ENCODE peak calls at places on chromosomes 13 and 19, in four cellular contexts. Q is K562, D is H1, T is HepG2. J is an unnamed sample.

GRCh38 chr13:109479991-109480696 is 306.2 kb downstream of the IRS2 start:
- DNase-seq in Q (no peak), D (no peak), T (no peak), J (no peak)

GRCh38 chr19:43711751-43712355 is 4.0 kb upstream of the IRGC start:
- DNase-seq in Q (no peak), D (no peak), T (no peak), J (peak)

GRCh38 chr13:57629821-57630235 is 1.7 kb upstream of the PCDH17 start:
- DNase-seq in Q (no peak), D (peak), T (no peak), J (peak)

GRCh38 chr13:26254583-26255102 is 714 bp downstream of the CDK8 start:
- DNase-seq in Q (peak), D (peak), T (peak), J (peak)

GRCh38 chr13:76994281-76994680 is 2.4 kb downstream of the CLN5 start:
- DNase-seq in Q (no peak), D (no peak), T (no peak), J (no peak)

GRCh38 chr13:39039033-39039432 is 777 bp downstream of the NHLRC3 start:
- DNase-seq in Q (peak), D (no peak), T (peak), J (no peak)

GRCh38 chr19:47681388-47681787 is 31.8 kb upstream of the EHD2 start:
- DNase-seq in Q (no peak), D (no peak), T (no peak), J (no peak)

GRCh38 chr13:105914637-105915036 is 620.8 kb downstream of the EFNB2 start:
- DNase-seq in Q (no peak), D (no peak), T (no peak), J (no peak)

GRCh38 chr19:41563847-41564514 is 12.0 kb upstream of the CEACAM21 start:
- DNase-seq in Q (no peak), D (no peak), T (no peak), J (peak)

GRCh38 chr19:6802336-6803035 is 30.0 kb downstream of the VAV1 start:
- DNase-seq in Q (peak), D (no peak), T (no peak), J (peak)

GRCh38 chr13:72886272-72887062 is 104.5 kb downstream of the PIBF1 start:
- DNase-seq in Q (no peak), D (no peak), T (no peak), J (no peak)

GRCh38 chr13:51619614-51620013 is 35.4 kb downstream of the WDFY2 start:
- DNase-seq in Q (no peak), D (no peak), T (no peak), J (no peak)

GRCh38 chr13:43546821-43547220 is 240.0 kb downstream of the ENOX1 start:
- DNase-seq in Q (no peak), D (no peak), T (no peak), J (no peak)

GRCh38 chr19:33333615-33334014 is 31.3 kb upstream of the CEBPA start:
- DNase-seq in Q (no peak), D (no peak), T (peak), J (no peak)

GRCh38 chr13:110648155-110648819 is 32.9 kb downstream of the NAXD start:
- DNase-seq in Q (peak), D (peak), T (no peak), J (no peak)

DNA sequence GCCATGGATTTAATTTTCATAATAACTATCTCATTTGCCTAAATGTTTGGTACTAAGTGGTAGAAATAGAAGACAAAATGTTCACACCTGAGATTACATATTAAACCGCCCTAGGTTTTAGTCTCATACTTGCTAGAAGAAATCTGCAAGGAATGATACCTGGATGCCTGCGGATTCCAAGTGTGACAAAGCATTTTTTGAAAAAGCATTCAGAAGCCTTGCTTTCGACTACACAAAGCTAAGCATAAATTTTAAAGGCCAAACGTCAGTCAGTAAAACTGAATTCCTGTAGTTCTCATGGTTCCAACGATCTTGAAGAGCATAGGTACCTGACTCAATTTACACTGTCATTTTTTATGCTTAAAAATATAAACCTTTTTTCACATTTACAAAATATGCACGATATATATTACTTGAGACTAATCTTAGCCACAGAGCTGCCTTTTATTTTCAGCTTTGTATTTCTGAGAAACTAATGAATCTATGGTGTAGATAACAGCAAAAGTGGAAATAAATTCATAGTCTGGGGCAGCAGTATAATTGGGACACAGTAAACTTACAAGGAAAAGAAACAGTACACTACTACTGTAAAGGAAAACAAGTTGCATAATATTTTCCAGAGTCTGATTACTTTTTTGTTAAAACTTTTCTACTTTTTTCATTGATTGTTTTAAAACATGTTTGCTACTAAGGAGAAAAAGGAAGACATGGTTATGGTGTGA is 1.2 kb upstream of the LRRC63 start:
- DNase-seq in Q (peak), D (no peak), T (no peak), J (no peak)
- TF ChIP-seq PHF8 in Q (no peak), D (no peak), T (no peak), J (no peak)

GRCh38 chr19:48858984-48859710 is 9.3 kb downstream of the PLEKHA4 start:
- DNase-seq in Q (peak), D (peak), T (no peak), J (no peak)
- TF ChIP-seq PHF8 in Q (peak), D (no peak), T (no peak), J (no peak)

DNA sequence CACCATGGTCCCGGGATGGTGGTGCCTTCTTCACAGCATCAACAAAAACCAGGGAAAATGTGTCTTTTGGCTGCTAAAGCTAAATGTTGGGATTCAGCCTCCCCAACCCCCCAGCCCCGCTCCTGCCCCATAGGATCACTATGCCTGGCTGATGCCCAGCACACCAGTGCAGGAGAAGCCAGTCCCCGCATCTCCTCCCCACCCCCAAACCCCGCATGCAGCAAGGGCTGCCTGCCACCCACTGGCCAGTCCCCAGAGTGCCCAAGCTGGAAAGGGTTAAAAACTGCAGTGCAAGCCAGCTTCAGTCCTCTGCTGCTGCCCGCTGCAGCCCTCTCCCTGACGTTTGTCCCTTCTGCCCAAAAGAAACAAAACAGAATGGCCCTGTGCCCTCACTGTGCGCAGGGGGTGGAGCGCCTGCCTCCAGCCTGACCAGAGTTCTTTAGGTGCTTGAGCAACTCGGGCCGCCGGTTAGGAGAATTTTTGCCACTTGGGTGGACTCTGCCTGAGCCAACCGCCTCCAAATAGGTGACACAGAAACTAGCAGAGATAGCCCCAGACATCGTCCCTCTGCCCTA is 3.7 kb downstream of the CALM3 start:
- DNase-seq in Q (no peak), D (no peak), T (no peak), J (no peak)
- TF ChIP-seq PHF8 in Q (no peak), D (no peak), T (no peak), J (no peak)

DNA sequence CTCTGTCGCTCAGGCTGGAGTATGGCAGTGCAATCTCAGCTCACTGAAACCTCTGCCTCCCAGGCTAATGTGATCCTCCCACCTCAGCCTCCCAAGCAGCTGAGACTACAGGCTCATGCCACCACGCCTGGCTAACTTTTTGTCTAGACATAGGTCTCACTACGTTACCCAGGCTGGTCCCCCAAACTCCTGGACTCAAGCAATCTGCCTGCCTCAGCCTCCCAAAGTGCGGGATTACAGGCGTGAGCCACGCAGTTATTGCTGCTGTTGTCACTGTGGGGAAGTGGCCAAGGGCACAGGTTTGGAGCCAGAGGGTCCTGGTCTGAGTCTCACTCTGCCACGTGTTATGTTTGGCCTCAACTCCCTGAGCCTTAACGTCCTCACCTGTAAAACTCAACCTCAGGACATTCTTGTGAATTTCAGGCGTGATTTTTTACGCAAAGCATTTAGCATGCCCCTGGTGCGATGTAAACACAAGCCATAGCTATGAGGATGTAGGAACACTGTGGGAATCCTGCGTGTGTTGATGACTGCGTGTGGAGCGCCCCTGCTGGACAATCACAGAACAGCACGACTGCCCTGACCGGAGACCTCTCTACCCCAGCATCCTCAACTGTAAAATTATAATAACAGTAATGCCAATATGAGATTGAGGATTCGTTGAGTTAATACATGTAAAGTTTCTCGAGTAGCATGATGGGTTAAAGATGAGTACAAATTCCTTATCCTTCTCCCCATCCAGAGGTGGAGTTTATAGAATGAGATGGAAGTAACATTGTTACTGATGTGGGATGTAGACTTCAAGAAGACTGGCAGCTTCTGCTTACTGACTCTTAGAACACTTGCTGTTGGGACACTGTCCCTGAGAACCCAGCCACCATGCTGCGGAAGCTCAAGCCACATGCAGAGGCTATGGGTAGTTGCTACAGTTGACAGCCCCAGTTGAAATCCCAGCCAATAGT is 41.8 kb upstream of the PNMA8B start:
- DNase-seq in Q (peak), D (peak), T (no peak), J (peak)
- TF ChIP-seq PHF8 in Q (no peak), D (no peak), T (no peak), J (no peak)

DNA sequence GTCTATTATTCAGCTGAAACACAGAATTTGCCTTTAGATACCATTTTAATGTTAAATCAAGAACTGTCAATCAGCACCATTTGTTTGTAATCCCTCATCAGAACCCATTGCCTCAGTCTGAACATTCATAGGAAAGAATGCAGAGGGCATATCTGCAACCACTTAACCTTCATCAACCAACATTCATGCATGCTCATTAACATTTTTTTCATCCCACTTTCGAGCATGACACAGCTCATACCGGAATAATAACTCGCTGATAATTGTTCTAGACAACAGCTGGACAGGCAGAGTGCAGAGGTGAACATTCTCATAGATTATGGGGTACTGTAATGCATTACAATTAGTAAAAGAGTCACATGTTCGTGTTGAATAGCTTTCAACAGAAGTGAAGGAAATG is 216.8 kb downstream of the DIAPH3 start:
- DNase-seq in Q (no peak), D (no peak), T (no peak), J (no peak)
- TF ChIP-seq PHF8 in Q (no peak), D (no peak), T (no peak), J (no peak)

GRCh38 chr19:15468675-15469512 is 4.5 kb upstream of the RASAL3 start:
- DNase-seq in Q (no peak), D (no peak), T (no peak), J (no peak)

GRCh38 chr19:15466851-15467733 is 2.7 kb upstream of the RASAL3 start:
- DNase-seq in Q (no peak), D (no peak), T (no peak), J (no peak)

GRCh38 chr19:15464394-15465385 is at the start of gene RASAL3:
- DNase-seq in Q (no peak), D (no peak), T (no peak), J (no peak)

GRCh38 chr19:15469513-15470297 is 5.4 kb upstream of the RASAL3 start:
- DNase-seq in Q (no peak), D (peak), T (no peak), J (no peak)

GRCh38 chr19:15467734-15468214 is 3.4 kb upstream of the RASAL3 start:
- DNase-seq in Q (no peak), D (no peak), T (no peak), J (no peak)
- TF ChIP-seq PHF8 in Q (no peak), D (no peak), T (no peak), J (no peak)

GRCh38 chr19:2650515-2650914 is 52.0 kb downstream of the GNG7 start:
- DNase-seq in Q (no peak), D (no peak), T (peak), J (no peak)

GRCh38 chr19:2645816-2646215 is 56.7 kb downstream of the GNG7 start:
- DNase-seq in Q (no peak), D (no peak), T (no peak), J (no peak)

GRCh38 chr19:2648099-2648498 is 54.4 kb downstream of the GNG7 start:
- DNase-seq in Q (no peak), D (no peak), T (no peak), J (no peak)

GRCh38 chr19:2648528-2648937 is 54.0 kb downstream of the GNG7 start:
- DNase-seq in Q (peak), D (peak), T (peak), J (peak)

GRCh38 chr19:2646866-2647535 is 55.5 kb downstream of the GNG7 start:
- DNase-seq in Q (no peak), D (no peak), T (no peak), J (no peak)
- TF ChIP-seq PHF8 in Q (no peak), D (no peak), T (no peak), J (no peak)

DNA sequence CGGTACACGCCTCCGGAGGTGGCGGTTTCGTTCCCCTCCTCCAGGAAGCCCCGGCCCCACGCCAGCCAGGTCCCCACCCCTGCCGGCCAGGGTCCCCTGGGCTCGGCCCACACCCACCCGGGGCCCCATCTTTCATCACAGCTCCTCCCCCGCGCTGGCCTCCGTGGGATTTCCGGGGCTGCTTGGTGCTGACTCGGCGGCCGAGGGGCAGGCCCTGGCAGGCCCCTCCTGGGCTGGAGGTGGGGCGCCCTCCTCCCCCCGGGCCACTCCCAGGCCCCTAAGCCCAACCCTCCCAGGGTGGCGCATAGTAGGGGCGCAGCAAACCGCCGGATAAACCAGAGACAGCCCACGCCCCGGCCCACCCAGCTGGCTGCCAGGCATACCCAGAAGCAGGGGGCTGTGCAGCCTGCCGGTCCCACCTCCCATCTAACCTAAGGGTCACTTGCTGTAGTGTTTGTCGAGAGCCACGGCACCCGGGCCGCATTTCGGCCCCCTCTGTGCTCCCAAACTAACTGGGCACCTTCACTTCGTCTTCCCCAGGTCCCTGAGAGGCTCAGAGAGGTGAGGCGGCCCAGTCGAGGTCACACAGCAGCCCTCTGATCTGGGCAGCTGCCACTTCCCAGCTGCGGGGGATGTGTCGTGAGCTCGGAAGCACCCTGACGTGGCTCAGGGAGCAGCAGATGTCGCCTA is 6.6 kb downstream of the ZBTB7A start:
- DNase-seq in Q (peak), D (no peak), T (no peak), J (no peak)
- TF ChIP-seq PHF8 in Q (no peak), D (no peak), T (no peak), J (no peak)

DNA sequence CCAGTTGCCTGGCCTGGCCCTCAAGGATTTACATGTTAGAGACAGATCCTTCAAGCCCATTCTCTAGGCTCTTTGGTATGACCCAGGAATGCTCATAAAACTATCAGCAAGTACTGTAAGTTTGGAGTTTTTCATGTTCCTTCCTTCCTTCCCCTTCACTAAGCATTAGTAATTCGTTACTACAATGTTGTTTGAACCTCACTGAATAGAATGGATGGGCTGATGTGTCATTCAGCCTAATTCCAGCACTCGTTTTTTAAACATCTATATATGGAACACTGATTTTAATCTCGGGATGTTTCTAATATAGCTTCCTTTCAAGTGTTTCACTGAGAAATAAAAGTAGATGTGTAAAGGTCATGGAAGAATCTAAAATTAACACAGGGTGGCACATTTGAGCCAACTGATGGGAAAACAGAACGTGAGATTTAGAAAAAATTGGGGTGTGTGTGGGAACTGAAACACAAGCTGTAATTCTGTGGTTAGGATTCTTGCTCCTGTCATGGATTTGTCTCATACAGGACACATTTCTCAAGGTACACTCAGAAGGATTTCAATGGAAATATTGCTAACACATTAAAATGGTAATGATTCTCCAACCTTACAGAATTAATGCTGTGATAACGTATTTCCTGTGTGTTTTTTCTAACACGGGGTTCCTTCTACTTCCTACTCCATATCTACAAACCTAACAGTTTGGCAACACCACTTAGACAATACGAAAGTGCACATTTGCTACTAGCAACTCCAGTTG is 93.4 kb downstream of the FLT1 start:
- DNase-seq in Q (peak), D (no peak), T (no peak), J (no peak)
- TF ChIP-seq PHF8 in Q (no peak), D (no peak), T (no peak), J (no peak)

J was measured in A549.